ENCODE peak calls at places on chromosome 22, in four cellular contexts. C is stimulated activated CD4-positive, alpha-beta T cell treated with anti-CD3 and anti-CD28 coated beads, Interleukin-4, amount 100 ng/mL, for 1 hour; T is GM23338; L is NCI-H345. Q is an unnamed sample.
A peak's percentile ranks its signal among the peaks of the same experiment; 100 is the strongest.

GRCh38 chr22:30015229-30015797 is 65.0 kb upstream of the HORMAD2 start:
- DNase-seq in C (no peak), T (no peak), L (no peak), Q (no peak)

GRCh38 chr22:48783821-48784266 is 1043.8 kb downstream of the BRD1 start:
- DNase-seq in C (no peak), T (no peak), L (no peak), Q (no peak)

GRCh38 chr22:44449061-44449682 is 48.9 kb downstream of the RTL6 start:
- DNase-seq in C (no peak), T (no peak), L (no peak), Q (no peak)

GRCh38 chr22:48104786-48105185 is 1342.3 kb downstream of the TBC1D22A start:
- DNase-seq in C (no peak), T (no peak), L (no peak), Q (peak; percentile 50)

GRCh38 chr22:33028191-33028700 is 29.9 kb downstream of the SYN3 start:
- DNase-seq in C (no peak), T (no peak), L (no peak), Q (no peak)

GRCh38 chr22:42889290-42889689 is 32.2 kb upstream of the ARFGAP3 start:
- DNase-seq in C (no peak), T (no peak), L (no peak), Q (no peak)

GRCh38 chr22:42801537-42802165 is 55.4 kb downstream of the ARFGAP3 start:
- DNase-seq in C (no peak), T (no peak), L (no peak), Q (no peak)

GRCh38 chr22:43996170-43996980 is 27.7 kb upstream of the PARVB start:
- DNase-seq in C (peak; percentile 70), T (no peak), L (no peak), Q (peak; percentile 76)

GRCh38 chr22:41380993-41381328 is 781 bp upstream of the TEF start:
- DNase-seq in C (no peak), T (no peak), L (no peak), Q (no peak)

GRCh38 chr22:49833340-49834007 is 5.8 kb upstream of the BRD1 start:
- DNase-seq in C (no peak), T (no peak), L (no peak), Q (no peak)

GRCh38 chr22:24118689-24119384 is 62.5 kb upstream of the SUSD2 start:
- DNase-seq in C (no peak), T (no peak), L (no peak), Q (no peak)

GRCh38 chr22:49067504-49067903 is 760.2 kb downstream of the BRD1 start:
- DNase-seq in C (no peak), T (no peak), L (no peak), Q (no peak)

GRCh38 chr22:49244466-49245420 is 582.9 kb downstream of the BRD1 start:
- DNase-seq in C (no peak), T (no peak), L (no peak), Q (no peak)

GRCh38 chr22:26066534-26066933 is 102.7 kb upstream of the SEZ6L start:
- DNase-seq in C (no peak), T (peak; percentile 79), L (peak; percentile 82), Q (no peak)